ENCODE peak calls at places on chromosomes 3 and 15, in seven cellular contexts. One of them, this sample, is unnamed.

GRCh38 chr3:186506846-186507245 is 37.3 kb downstream of the CRYGS start:
- DNase-seq in OCI-LY7: no peak
- DNase-seq in psoas muscle: no peak
- DNase-seq in mammary epithelial cell: no peak
- DNase-seq in NCI-H1092 treated with DMSO at 0.1 percent for 48 hours: no peak
- DNase-seq in tibial nerve: no peak
- DNase-seq in cardiac fibroblast: no peak
- DNase-seq in this sample: no peak

GRCh38 chr3:186307594-186307993 is 54.4 kb downstream of the DGKG start:
- DNase-seq in OCI-LY7: peak; percentile 38
- DNase-seq in psoas muscle: no peak
- DNase-seq in mammary epithelial cell: no peak
- DNase-seq in NCI-H1092 treated with DMSO at 0.1 percent for 48 hours: no peak
- DNase-seq in tibial nerve: no peak
- DNase-seq in cardiac fibroblast: peak; percentile 64
- DNase-seq in this sample: peak; percentile 7

GRCh38 chr15:51864408-51865056 is 35.1 kb downstream of the TMOD3 start:
- DNase-seq in OCI-LY7: no peak
- DNase-seq in psoas muscle: no peak
- DNase-seq in mammary epithelial cell: peak; percentile 100
- DNase-seq in NCI-H1092 treated with DMSO at 0.1 percent for 48 hours: no peak
- DNase-seq in tibial nerve: no peak
- DNase-seq in cardiac fibroblast: peak; percentile 35
- DNase-seq in this sample: no peak

GRCh38 chr15:64911317-64912186 is at the start of gene ANKDD1A:
- DNase-seq in OCI-LY7: peak; percentile 31
- DNase-seq in psoas muscle: peak; percentile 71
- DNase-seq in mammary epithelial cell: peak; percentile 57
- DNase-seq in NCI-H1092 treated with DMSO at 0.1 percent for 48 hours: peak; percentile 2
- DNase-seq in tibial nerve: no peak
- DNase-seq in cardiac fibroblast: peak; percentile 42
- DNase-seq in this sample: peak; percentile 64

GRCh38 chr3:69085543-69086132 is 901 bp downstream of the ARL6IP5 start:
- DNase-seq in OCI-LY7: peak; percentile 14
- DNase-seq in psoas muscle: peak; percentile 45
- DNase-seq in mammary epithelial cell: peak; percentile 30
- DNase-seq in NCI-H1092 treated with DMSO at 0.1 percent for 48 hours: no peak
- DNase-seq in tibial nerve: no peak
- DNase-seq in cardiac fibroblast: peak; percentile 32
- DNase-seq in this sample: no peak

GRCh38 chr3:194860725-194861124 is 175.0 kb downstream of the FAM43A start:
- DNase-seq in OCI-LY7: no peak
- DNase-seq in psoas muscle: no peak
- DNase-seq in mammary epithelial cell: no peak
- DNase-seq in NCI-H1092 treated with DMSO at 0.1 percent for 48 hours: no peak
- DNase-seq in tibial nerve: no peak
- DNase-seq in cardiac fibroblast: no peak
- DNase-seq in this sample: no peak

GRCh38 chr3:150094150-150094932 is 123.6 kb upstream of the PFN2 start:
- DNase-seq in OCI-LY7: no peak
- DNase-seq in psoas muscle: peak; percentile 67
- DNase-seq in mammary epithelial cell: peak; percentile 92
- DNase-seq in NCI-H1092 treated with DMSO at 0.1 percent for 48 hours: peak; percentile 3
- DNase-seq in tibial nerve: no peak
- DNase-seq in cardiac fibroblast: peak; percentile 74
- DNase-seq in this sample: no peak

GRCh38 chr15:85821545-85821944 is 26.8 kb upstream of the KLHL25 start:
- DNase-seq in OCI-LY7: no peak
- DNase-seq in psoas muscle: no peak
- DNase-seq in mammary epithelial cell: no peak
- DNase-seq in NCI-H1092 treated with DMSO at 0.1 percent for 48 hours: no peak
- DNase-seq in tibial nerve: no peak
- DNase-seq in cardiac fibroblast: no peak
- DNase-seq in this sample: no peak

This sample was measured in CD4-positive, CD25-positive, alpha-beta regulatory T cell.